ENCODE peak calls at places on chromosomes 7 and 10, in four cellular contexts. J is HFF-Myc, B is gastrocnemius medialis, I is OCI-LY7. G is an unnamed sample.

GRCh38 chr10:49841615-49842180 is 79.6 kb upstream of the OGDHL start:
- DNase-seq in J (no peak), B (no peak), I (no peak), G (no peak)

GRCh38 chr10:16904619-16905018 is 87.4 kb upstream of the RSU1 start:
- DNase-seq in J (peak), B (no peak), I (no peak), G (peak)

GRCh38 chr7:30308392-30308791 is 24.0 kb downstream of the ZNRF2 start:
- DNase-seq in J (no peak), B (no peak), I (no peak), G (no peak)

GRCh38 chr7:155009570-155010157 is 6.7 kb upstream of the PAXIP1 start:
- DNase-seq in J (no peak), B (no peak), I (peak), G (no peak)

GRCh38 chr10:80504897-80505465 is 32.7 kb upstream of the SH2D4B start:
- DNase-seq in J (no peak), B (no peak), I (no peak), G (no peak)

GRCh38 chr10:33198610-33199009 is 135.9 kb downstream of the NRP1 start:
- DNase-seq in J (no peak), B (no peak), I (no peak), G (no peak)

GRCh38 chr7:19958309-19958896 is 185.0 kb upstream of the TMEM196 start:
- DNase-seq in J (no peak), B (no peak), I (no peak), G (peak)

GRCh38 chr7:18900236-18900635 is 217.2 kb downstream of the TWIST1 start:
- DNase-seq in J (no peak), B (no peak), I (no peak), G (no peak)

GRCh38 chr7:1862560-1862959 is 192.5 kb downstream of the ELFN1 start:
- DNase-seq in J (no peak), B (no peak), I (peak), G (no peak)

GRCh38 chr10:15245530-15245929 is 77.0 kb upstream of the NMT2 start:
- DNase-seq in J (no peak), B (no peak), I (peak), G (no peak)

GRCh38 chr10:114045071-114045737 is 1.5 kb downstream of the ADRB1 start:
- DNase-seq in J (no peak), B (no peak), I (no peak), G (no peak)

GRCh38 chr10:114043532-114044250 is at the start of gene ADRB1:
- DNase-seq in J (no peak), B (peak), I (peak), G (peak)

GRCh38 chr10:114041166-114041565 is 2.5 kb upstream of the ADRB1 start:
- DNase-seq in J (no peak), B (no peak), I (no peak), G (no peak)

GRCh38 chr10:114044251-114045070 is 795 bp downstream of the ADRB1 start:
- DNase-seq in J (no peak), B (no peak), I (no peak), G (no peak)

DNA sequence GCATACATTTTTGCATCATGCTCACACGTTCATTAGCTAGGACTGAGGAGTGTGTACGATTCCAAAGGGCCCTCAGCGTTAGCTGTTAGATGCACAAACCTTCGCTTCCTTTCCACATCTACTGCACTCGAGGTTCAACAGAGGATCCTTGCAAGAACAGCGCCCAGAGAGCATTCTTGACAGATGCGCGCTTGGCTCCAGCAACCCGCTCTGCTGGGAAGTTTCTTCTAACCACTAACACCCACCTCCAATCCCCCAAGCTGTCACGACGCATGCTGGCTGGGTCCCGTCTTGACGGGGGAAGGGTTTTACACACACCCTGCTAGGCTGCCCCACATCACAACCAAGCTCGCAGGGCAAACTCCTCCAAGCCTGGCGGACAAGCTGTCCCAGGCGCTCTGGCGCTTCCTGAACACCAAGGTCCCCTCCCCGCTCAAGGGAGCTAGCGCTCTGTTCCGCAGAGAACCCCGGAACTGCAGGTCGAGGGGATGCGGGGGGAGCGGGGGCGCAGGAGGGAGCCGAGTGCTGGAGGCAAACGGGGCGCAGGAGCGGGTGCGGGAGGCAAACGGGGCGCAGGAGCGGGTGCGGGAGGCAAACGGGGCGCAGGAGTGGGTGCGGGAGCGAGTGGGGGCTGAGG is 653 bp upstream of the ADRB1 start:
- DNase-seq in J (no peak), B (no peak), I (peak), G (peak)
- H3K4me3 ChIP-seq in J (peak), B (peak), I (peak), G (peak)

GRCh38 chr7:114209968-114210367 is 204.6 kb upstream of the FOXP2 start:
- DNase-seq in J (no peak), B (no peak), I (no peak), G (no peak)
- TF ChIP-seq CTCF in J (peak), B (no peak), I (peak), G (peak)

GRCh38 chr10:51109821-51110533 is 35.7 kb downstream of the PRKG1 start:
- DNase-seq in J (no peak), B (no peak), I (no peak), G (peak)
- H3K4me3 ChIP-seq in J (no peak), B (no peak), I (no peak), G (no peak)

GRCh38 chr10:70162157-70162891 is 8.0 kb downstream of the SAR1A start:
- DNase-seq in J (no peak), B (no peak), I (no peak), G (no peak)

GRCh38 chr10:70163448-70163847 is 6.9 kb downstream of the SAR1A start:
- DNase-seq in J (no peak), B (no peak), I (no peak), G (no peak)

GRCh38 chr10:70164179-70164578 is 6.1 kb downstream of the SAR1A start:
- DNase-seq in J (no peak), B (no peak), I (no peak), G (no peak)

GRCh38 chr10:70160798-70161197 is 9.5 kb downstream of the SAR1A start:
- DNase-seq in J (no peak), B (no peak), I (no peak), G (no peak)

GRCh38 chr10:70162892-70163201 is 7.5 kb downstream of the SAR1A start:
- DNase-seq in J (no peak), B (no peak), I (no peak), G (no peak)
- TF ChIP-seq CTCF in J (no peak), B (no peak), I (no peak), G (no peak)